ENCODE peak calls at places on chromosomes 1 and 21, in seven cellular contexts. U, F, N, S, M, C and X are unnamed samples.
A peak's percentile ranks its signal among the peaks of the same experiment; 100 is the strongest.

GRCh38 chr21:41545500-41546359 is 37.8 kb upstream of the TMPRSS2 start:
- DNase-seq in U (no peak), F (no peak), C (no peak), M (no peak), S (no peak), N (no peak), X (no peak)

GRCh38 chr1:41391834-41392527 is 30.7 kb downstream of the FOXO6 start:
- DNase-seq in S (no peak), M (no peak), C (no peak), U (no peak), N (no peak), F (no peak), X (no peak)

GRCh38 chr1:205323794-205324193 is 2.2 kb upstream of the NUAK2 start:
- DNase-seq in F (no peak), C (no peak), N (no peak), U (no peak), S (no peak), M (no peak), X (no peak)

GRCh38 chr1:76377247-76377646 is 302.7 kb downstream of the ST6GALNAC3 start:
- DNase-seq in C (no peak), F (no peak), N (no peak), M (no peak), U (no peak), S (no peak), X (no peak)

GRCh38 chr1:113792986-113793385 is 19.3 kb downstream of the RSBN1 start:
- DNase-seq in M (no peak), S (no peak), U (no peak), F (no peak), N (no peak), C (no peak), X (no peak)

GRCh38 chr21:39788383-39788782 is 43.4 kb downstream of the IGSF5 start:
- DNase-seq in N (peak; percentile 46), F (peak; percentile 86), C (peak; percentile 45), S (peak; percentile 85), M (peak; percentile 82), U (peak; percentile 71), X (peak; percentile 98)

GRCh38 chr1:172906778-172907592 is 143.8 kb downstream of the TNFSF18 start:
- DNase-seq in M (no peak), N (no peak), S (no peak), C (no peak), F (no peak), U (no peak), X (no peak)

GRCh38 chr1:198542632-198543031 is 2.2 kb upstream of the ATP6V1G3 start:
- DNase-seq in S (no peak), M (no peak), U (no peak), F (no peak), C (no peak), N (no peak), X (no peak)

GRCh38 chr1:99603699-99604595 is 42.0 kb upstream of the PALMD start:
- DNase-seq in F (no peak), C (no peak), M (no peak), U (no peak), S (no peak), N (no peak), X (no peak)

GRCh38 chr1:234473123-234473522 is 5.9 kb downstream of the TARBP1 start:
- DNase-seq in N (no peak), C (no peak), M (no peak), U (no peak), S (peak; percentile 29), F (no peak), X (no peak)

GRCh38 chr21:42105916-42106315 is 34.8 kb downstream of the UMODL1 start:
- DNase-seq in M (no peak), U (no peak), C (no peak), F (no peak), S (peak; percentile 69), N (no peak), X (no peak)

GRCh38 chr1:10824821-10825540 is 28.5 kb upstream of the CASZ1 start:
- DNase-seq in U (no peak), F (no peak), C (no peak), M (no peak), S (no peak), N (no peak), X (no peak)

GRCh38 chr1:29166291-29166878 is 15.3 kb downstream of the SRSF4 start:
- DNase-seq in C (no peak), U (peak; percentile 49), M (no peak), F (no peak), N (no peak), S (no peak), X (peak; percentile 60)

GRCh38 chr1:211944733-211945500 is 90.4 kb downstream of the INTS7 start:
- DNase-seq in U (peak; percentile 94), S (no peak), M (peak; percentile 77), F (peak; percentile 34), N (no peak), C (no peak), X (peak; percentile 60)

GRCh38 chr21:45540601-45540970 is 1.7 kb downstream of the SLC19A1 start:
- DNase-seq in N (no peak), U (no peak), M (peak; percentile 5), F (no peak), C (no peak), S (peak; percentile 72), X (no peak)

GRCh38 chr1:228198977-228199590 is 8.8 kb upstream of the OBSCN start:
- DNase-seq in U (no peak), S (no peak), M (no peak), N (no peak), C (no peak), F (no peak), X (no peak)

GRCh38 chr1:167150434-167150833 is 56.6 kb downstream of the STYXL2 start:
- DNase-seq in U (no peak), F (no peak), N (no peak), C (no peak), M (no peak), S (no peak), X (no peak)

DNA sequence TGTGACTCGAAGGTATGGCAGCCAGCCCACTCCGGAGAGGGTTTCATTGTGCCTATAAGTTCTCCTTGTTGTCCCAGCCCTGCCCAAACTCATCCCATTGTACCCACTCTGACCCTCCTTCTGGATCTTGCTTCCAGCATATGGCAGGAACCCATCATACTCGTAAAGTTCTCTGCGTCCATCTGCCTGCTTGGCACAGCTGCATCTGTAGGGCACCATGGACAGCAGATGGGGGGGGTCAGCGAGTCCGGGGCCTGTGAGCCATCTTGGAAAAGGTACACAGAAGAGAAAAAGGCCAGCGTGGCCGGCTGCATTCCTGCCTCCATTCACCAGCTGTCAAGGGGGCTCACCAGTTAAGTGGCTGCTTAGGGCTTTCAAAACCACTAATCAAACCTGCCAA is 94.9 kb upstream of the IGSF21 start:
- DNase-seq in M (no peak), N (no peak), S (no peak), F (no peak), C (no peak), U (no peak), X (no peak)
- H3K36me3 ChIP-seq in M (no peaks in the 10 kb centered on the region), N (no peaks in the 10 kb centered on the region), S (no peaks in the 10 kb centered on the region), F (no peaks in the 10 kb centered on the region), C (no peaks in the 10 kb centered on the region), U (no peaks in the 10 kb centered on the region), X (no peaks in the 10 kb centered on the region)

GRCh38 chr1:9539829-9540550 is 725 bp downstream of the SLC25A33 start:
- DNase-seq in S (peak; percentile 91), C (peak; percentile 21), U (no peak), M (peak; percentile 62), N (peak; percentile 69), F (peak; percentile 62), X (peak; percentile 72)

GRCh38 chr1:9536301-9536700 is 3.0 kb upstream of the SLC25A33 start:
- DNase-seq in F (no peak), C (no peak), N (no peak), U (no peak), S (no peak), M (no peak), X (no peak)

GRCh38 chr1:9538669-9539164 is 548 bp upstream of the SLC25A33 start:
- DNase-seq in U (no peak), N (peak; percentile 47), M (peak; percentile 26), F (no peak), S (peak; percentile 84), C (no peak), X (peak; percentile 32)

GRCh38 chr1:9537863-9538668 is 1.2 kb upstream of the SLC25A33 start:
- DNase-seq in F (no peak), M (peak; percentile 82), U (peak; percentile 97), S (peak; percentile 31), C (no peak), N (no peak), X (peak; percentile 48)

DNA sequence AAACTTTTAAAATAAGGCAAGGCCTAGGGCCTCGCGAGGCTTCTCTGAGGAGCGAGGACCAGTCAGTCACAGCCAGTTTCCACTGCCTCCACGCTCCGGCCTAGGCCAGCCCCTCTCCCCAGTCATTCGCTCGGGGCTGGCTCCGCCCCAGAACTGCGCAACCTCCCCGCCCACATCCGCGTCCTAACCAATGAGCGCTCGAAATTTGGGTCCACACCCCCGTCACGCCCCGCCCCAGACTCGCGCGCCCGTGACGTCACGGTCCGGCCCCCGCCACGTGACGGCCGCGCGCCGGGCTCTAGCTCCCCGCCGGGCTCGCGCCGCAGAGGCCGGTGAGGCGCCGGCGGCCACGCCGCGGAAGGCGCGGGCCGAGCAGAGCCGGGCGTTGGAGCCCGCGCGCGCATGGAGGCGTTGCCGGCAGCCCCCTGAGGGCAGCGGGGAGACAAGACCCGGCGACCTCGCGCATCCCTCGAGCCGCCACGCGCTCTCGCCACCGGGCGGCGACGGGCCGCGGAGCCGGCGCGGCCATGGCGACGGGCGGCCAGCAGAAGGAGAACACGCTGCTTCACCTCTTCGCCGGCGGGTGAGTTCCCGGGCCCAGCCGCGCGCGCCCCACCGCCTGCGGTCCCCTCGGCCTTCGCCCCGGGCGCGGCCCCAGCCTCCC is at the start of gene SLC25A33:
- DNase-seq in C (peak; percentile 98), U (peak; percentile 92), N (peak; percentile 99), F (peak; percentile 98), M (peak; percentile 98), S (peak; percentile 97), X (peak; percentile 99)
- TF ChIP-seq POLR2A in C (peak; percentile 96), U (peak; percentile 81), N (peak; percentile 97), F (peak; percentile 82), M (peak; percentile 44), S (peak; percentile 92), X (peak; percentile 97)

GRCh38 chr1:247103777-247104591 is at the start of gene ZNF669:
- DNase-seq in N (peak; percentile 93), U (peak; percentile 94), M (peak; percentile 99), C (peak; percentile 98), S (peak; percentile 97), F (peak; percentile 98), X (peak; percentile 99)

GRCh38 chr1:247105966-247106365 is 1.8 kb upstream of the ZNF669 start:
- DNase-seq in N (no peak), F (no peak), M (no peak), C (no peak), S (no peak), U (no peak), X (no peak)

GRCh38 chr1:247104965-247105364 is 809 bp upstream of the ZNF669 start:
- DNase-seq in S (no peak), C (no peak), F (no peak), N (no peak), U (no peak), M (no peak), X (no peak)

GRCh38 chr1:247100676-247101279 is 3.4 kb downstream of the ZNF669 start:
- DNase-seq in F (no peak), S (no peak), C (no peak), M (no peak), N (no peak), U (no peak), X (no peak)

GRCh38 chr1:247102381-247102780 is 1.8 kb downstream of the ZNF669 start:
- DNase-seq in F (no peak), C (no peak), S (no peak), U (no peak), M (no peak), N (no peak), X (no peak)
- H3K36me3 ChIP-seq in F (peaks cover 34% of the 10 kb centered on the region), C (peaks cover 49% of the 10 kb centered on the region), S (peaks cover 35% of the 10 kb centered on the region), U (no peaks in the 10 kb centered on the region), M (peaks cover 12% of the 10 kb centered on the region), N (no peaks in the 10 kb centered on the region), X (peaks cover 19% of the 10 kb centered on the region)

GRCh38 chr1:180196436-180197003 is 33.5 kb upstream of the LHX4 start:
- DNase-seq in U (no peak), S (no peak), F (no peak), C (no peak), N (no peak), M (no peak), X (no peak)
- TF ChIP-seq POLR2A in U (no peak), S (no peak), F (no peak), C (no peak), N (no peak), M (no peak), X (no peak)